ENCODE peak calls at places on chromosomes 12 and 14, in seven cellular contexts. Z is NCI-H2081; B is activated T-cell treated with anti-CD3 and anti-CD28 coated beads, Interleukin-2, amount 50 U/mL, for 4 hours; H is lower lobe of right lung; Q is caudate nucleus; C is non-pigmented ciliary epithelial cell; U is AG10803. F is an unnamed sample.

GRCh38 chr12:123602651-123603195 is 824 bp downstream of the DDX55 start:
- DNase-seq in Z (no peak), B (no peak), H (no peak), Q (no peak), C (no peak), U (peak), F (no peak)

GRCh38 chr12:40158592-40159111 is 52.8 kb upstream of the SLC2A13 start:
- DNase-seq in Z (no peak), B (no peak), H (no peak), Q (no peak), C (no peak), U (peak), F (no peak)

GRCh38 chr12:122845865-122846621 is 10.8 kb downstream of the HIP1R start:
- DNase-seq in Z (no peak), B (no peak), H (peak), Q (no peak), C (no peak), U (no peak), F (no peak)

GRCh38 chr14:34785223-34786006 is 71.0 kb upstream of the CFL2 start:
- DNase-seq in Z (no peak), B (no peak), H (no peak), Q (no peak), C (no peak), U (no peak), F (no peak)

GRCh38 chr12:25023808-25024207 is 74.9 kb upstream of the BCAT1 start:
- DNase-seq in Z (no peak), B (no peak), H (no peak), Q (no peak), C (no peak), U (no peak), F (no peak)

GRCh38 chr14:76261371-76261811 is 109.7 kb downstream of the GPATCH2L start:
- DNase-seq in Z (no peak), B (no peak), H (no peak), Q (no peak), C (no peak), U (peak), F (no peak)

GRCh38 chr12:66241061-66242043 is 52.3 kb downstream of the IRAK3 start:
- DNase-seq in Z (no peak), B (no peak), H (no peak), Q (no peak), C (peak), U (peak), F (peak)

GRCh38 chr14:89017417-89017816 is 193.0 kb downstream of the TTC8 start:
- DNase-seq in Z (no peak), B (no peak), H (no peak), Q (no peak), C (no peak), U (no peak), F (no peak)

GRCh38 chr12:96986883-96987523 is 79.9 kb downstream of the NEDD1 start:
- DNase-seq in Z (peak), B (no peak), H (no peak), Q (no peak), C (no peak), U (peak), F (peak)

GRCh38 chr14:39015360-39015961 is 87.6 kb downstream of the SEC23A start:
- DNase-seq in Z (peak), B (no peak), H (no peak), Q (no peak), C (no peak), U (peak), F (peak)

F was measured in HS-5.